ENCODE peak calls at places on chromosome 13, in seven cellular contexts. One of them, this sample, is unnamed.

GRCh38 chr13:37270206-37271001 is 164.9 kb upstream of the CSNK1A1L start:
- DNase-seq in neural progenitor cell: no peak
- DNase-seq in islet precursor cell: no peak
- DNase-seq in fibroblast of the aortic adventitia: no peak
- DNase-seq in colonic mucosa: no peak
- DNase-seq in activated naive CD4-positive, alpha-beta T cell: no peak
- DNase-seq in IMR-90: peak; percentile 18
- DNase-seq in this sample: no peak

GRCh38 chr13:43469791-43470190 is 317.0 kb downstream of the ENOX1 start:
- DNase-seq in neural progenitor cell: no peak
- DNase-seq in islet precursor cell: no peak
- DNase-seq in fibroblast of the aortic adventitia: no peak
- DNase-seq in colonic mucosa: no peak
- DNase-seq in activated naive CD4-positive, alpha-beta T cell: no peak
- DNase-seq in IMR-90: peak; percentile 11
- DNase-seq in this sample: no peak

GRCh38 chr13:44739539-44739938 is 163.4 kb upstream of the TSC22D1 start:
- DNase-seq in neural progenitor cell: no peak
- DNase-seq in islet precursor cell: no peak
- DNase-seq in fibroblast of the aortic adventitia: no peak
- DNase-seq in colonic mucosa: no peak
- DNase-seq in activated naive CD4-positive, alpha-beta T cell: no peak
- DNase-seq in IMR-90: peak; percentile 15
- DNase-seq in this sample: peak; percentile 81

GRCh38 chr13:99421758-99422555 is 79.3 kb upstream of the TM9SF2 start:
- DNase-seq in neural progenitor cell: no peak
- DNase-seq in islet precursor cell: no peak
- DNase-seq in fibroblast of the aortic adventitia: no peak
- DNase-seq in colonic mucosa: no peak
- DNase-seq in activated naive CD4-positive, alpha-beta T cell: no peak
- DNase-seq in IMR-90: no peak
- DNase-seq in this sample: no peak

GRCh38 chr13:112055032-112055416 is 11.9 kb upstream of the SOX1 start:
- DNase-seq in neural progenitor cell: no peak
- DNase-seq in islet precursor cell: no peak
- DNase-seq in fibroblast of the aortic adventitia: no peak
- DNase-seq in colonic mucosa: no peak
- DNase-seq in activated naive CD4-positive, alpha-beta T cell: no peak
- DNase-seq in IMR-90: no peak
- DNase-seq in this sample: no peak

GRCh38 chr13:63307239-63307638 is 1891.6 kb upstream of the PCDH20 start:
- DNase-seq in neural progenitor cell: no peak
- DNase-seq in islet precursor cell: no peak
- DNase-seq in fibroblast of the aortic adventitia: no peak
- DNase-seq in colonic mucosa: no peak
- DNase-seq in activated naive CD4-positive, alpha-beta T cell: no peak
- DNase-seq in IMR-90: no peak
- DNase-seq in this sample: no peak

GRCh38 chr13:62137629-62138405 is 722.2 kb upstream of the PCDH20 start:
- DNase-seq in neural progenitor cell: no peak
- DNase-seq in islet precursor cell: no peak
- DNase-seq in fibroblast of the aortic adventitia: no peak
- DNase-seq in colonic mucosa: no peak
- DNase-seq in activated naive CD4-positive, alpha-beta T cell: no peak
- DNase-seq in IMR-90: no peak
- DNase-seq in this sample: no peak

GRCh38 chr13:102830646-102831045 is 15.2 kb upstream of the ERCC5 start:
- DNase-seq in neural progenitor cell: no peak
- DNase-seq in islet precursor cell: no peak
- DNase-seq in fibroblast of the aortic adventitia: peak; percentile 39
- DNase-seq in colonic mucosa: peak; percentile 76
- DNase-seq in activated naive CD4-positive, alpha-beta T cell: no peak
- DNase-seq in IMR-90: no peak
- DNase-seq in this sample: no peak

GRCh38 chr13:91097269-91097668 is 250.2 kb upstream of the MIR17HG start:
- DNase-seq in neural progenitor cell: peak; percentile 5
- DNase-seq in islet precursor cell: no peak
- DNase-seq in fibroblast of the aortic adventitia: no peak
- DNase-seq in colonic mucosa: no peak
- DNase-seq in activated naive CD4-positive, alpha-beta T cell: no peak
- DNase-seq in IMR-90: no peak
- DNase-seq in this sample: no peak

GRCh38 chr13:45626731-45627374 is 11.3 kb upstream of the ERICH6B start:
- DNase-seq in neural progenitor cell: no peak
- DNase-seq in islet precursor cell: peak; percentile 86
- DNase-seq in fibroblast of the aortic adventitia: no peak
- DNase-seq in colonic mucosa: no peak
- DNase-seq in activated naive CD4-positive, alpha-beta T cell: no peak
- DNase-seq in IMR-90: no peak
- DNase-seq in this sample: no peak

GRCh38 chr13:23579072-23579885 is 9.1 kb downstream of the TNFRSF19 start:
- DNase-seq in neural progenitor cell: peak; percentile 98
- DNase-seq in islet precursor cell: peak; percentile 97
- DNase-seq in fibroblast of the aortic adventitia: peak; percentile 66
- DNase-seq in colonic mucosa: peak; percentile 95
- DNase-seq in activated naive CD4-positive, alpha-beta T cell: peak; percentile 93
- DNase-seq in IMR-90: peak; percentile 87
- DNase-seq in this sample: peak; percentile 80

GRCh38 chr13:30148171-30148754 is 159.1 kb downstream of the KATNAL1 start:
- DNase-seq in neural progenitor cell: no peak
- DNase-seq in islet precursor cell: no peak
- DNase-seq in fibroblast of the aortic adventitia: no peak
- DNase-seq in colonic mucosa: no peak
- DNase-seq in activated naive CD4-positive, alpha-beta T cell: peak; percentile 14
- DNase-seq in IMR-90: no peak
- DNase-seq in this sample: no peak

GRCh38 chr13:31485183-31485582 is 254.1 kb upstream of the RXFP2 start:
- DNase-seq in neural progenitor cell: no peak
- DNase-seq in islet precursor cell: no peak
- DNase-seq in fibroblast of the aortic adventitia: peak; percentile 62
- DNase-seq in colonic mucosa: no peak
- DNase-seq in activated naive CD4-positive, alpha-beta T cell: no peak
- DNase-seq in IMR-90: no peak
- DNase-seq in this sample: no peak

GRCh38 chr13:106797081-106797640 is 229.2 kb upstream of the ARGLU1 start:
- DNase-seq in neural progenitor cell: no peak
- DNase-seq in islet precursor cell: no peak
- DNase-seq in fibroblast of the aortic adventitia: no peak
- DNase-seq in colonic mucosa: no peak
- DNase-seq in activated naive CD4-positive, alpha-beta T cell: no peak
- DNase-seq in IMR-90: no peak
- DNase-seq in this sample: no peak

GRCh38 chr13:102569488-102569887 is 27.3 kb upstream of the TPP2 start:
- DNase-seq in neural progenitor cell: no peak
- DNase-seq in islet precursor cell: no peak
- DNase-seq in fibroblast of the aortic adventitia: peak; percentile 63
- DNase-seq in colonic mucosa: no peak
- DNase-seq in activated naive CD4-positive, alpha-beta T cell: no peak
- DNase-seq in IMR-90: peak; percentile 69
- DNase-seq in this sample: no peak

GRCh38 chr13:59823495-59823894 is 340.2 kb downstream of the DIAPH3 start:
- DNase-seq in neural progenitor cell: no peak
- DNase-seq in islet precursor cell: no peak
- DNase-seq in fibroblast of the aortic adventitia: peak; percentile 48
- DNase-seq in colonic mucosa: no peak
- DNase-seq in activated naive CD4-positive, alpha-beta T cell: no peak
- DNase-seq in IMR-90: peak; percentile 77
- DNase-seq in this sample: peak; percentile 42

GRCh38 chr13:19781526-19781925 is 1.2 kb downstream of the PSPC1 start:
- DNase-seq in neural progenitor cell: no peak
- DNase-seq in islet precursor cell: no peak
- DNase-seq in fibroblast of the aortic adventitia: peak; percentile 7
- DNase-seq in colonic mucosa: no peak
- DNase-seq in activated naive CD4-positive, alpha-beta T cell: no peak
- DNase-seq in IMR-90: no peak
- DNase-seq in this sample: peak; percentile 9

GRCh38 chr13:60164490-60164889 is 762 bp upstream of the DIAPH3 start:
- DNase-seq in neural progenitor cell: peak; percentile 19
- DNase-seq in islet precursor cell: no peak
- DNase-seq in fibroblast of the aortic adventitia: peak; percentile 40
- DNase-seq in colonic mucosa: peak; percentile 27
- DNase-seq in activated naive CD4-positive, alpha-beta T cell: no peak
- DNase-seq in IMR-90: peak; percentile 2
- DNase-seq in this sample: no peak

GRCh38 chr13:97342936-97343335 is 91.0 kb upstream of the RAP2A start:
- DNase-seq in neural progenitor cell: no peak
- DNase-seq in islet precursor cell: no peak
- DNase-seq in fibroblast of the aortic adventitia: no peak
- DNase-seq in colonic mucosa: no peak
- DNase-seq in activated naive CD4-positive, alpha-beta T cell: no peak
- DNase-seq in IMR-90: no peak
- DNase-seq in this sample: no peak

GRCh38 chr13:45349438-45349837 is 8.5 kb upstream of the TPT1 start:
- DNase-seq in neural progenitor cell: no peak
- DNase-seq in islet precursor cell: no peak
- DNase-seq in fibroblast of the aortic adventitia: no peak
- DNase-seq in colonic mucosa: no peak
- DNase-seq in activated naive CD4-positive, alpha-beta T cell: no peak
- DNase-seq in IMR-90: peak; percentile 51
- DNase-seq in this sample: peak; percentile 75

GRCh38 chr13:58434943-58435342 is 803.4 kb downstream of the PCDH17 start:
- DNase-seq in neural progenitor cell: peak; percentile 4
- DNase-seq in islet precursor cell: peak; percentile 80
- DNase-seq in fibroblast of the aortic adventitia: no peak
- DNase-seq in colonic mucosa: no peak
- DNase-seq in activated naive CD4-positive, alpha-beta T cell: no peak
- DNase-seq in IMR-90: no peak
- DNase-seq in this sample: no peak

GRCh38 chr13:26785845-26786630 is 25.5 kb upstream of the GPR12 start:
- DNase-seq in neural progenitor cell: peak; percentile 30
- DNase-seq in islet precursor cell: peak; percentile 60
- DNase-seq in fibroblast of the aortic adventitia: peak; percentile 2
- DNase-seq in colonic mucosa: peak; percentile 34
- DNase-seq in activated naive CD4-positive, alpha-beta T cell: peak; percentile 61
- DNase-seq in IMR-90: no peak
- DNase-seq in this sample: no peak

GRCh38 chr13:113663934-113664333 is 3.1 kb upstream of the GRK1 start:
- DNase-seq in neural progenitor cell: no peak
- DNase-seq in islet precursor cell: peak; percentile 46
- DNase-seq in fibroblast of the aortic adventitia: no peak
- DNase-seq in colonic mucosa: peak; percentile 41
- DNase-seq in activated naive CD4-positive, alpha-beta T cell: no peak
- DNase-seq in IMR-90: no peak
- DNase-seq in this sample: no peak

GRCh38 chr13:19984430-19985218 is 26.1 kb downstream of the ZMYM2 start:
- DNase-seq in neural progenitor cell: peak; percentile 55
- DNase-seq in islet precursor cell: no peak
- DNase-seq in fibroblast of the aortic adventitia: peak; percentile 73
- DNase-seq in colonic mucosa: no peak
- DNase-seq in activated naive CD4-positive, alpha-beta T cell: no peak
- DNase-seq in IMR-90: peak; percentile 72
- DNase-seq in this sample: peak; percentile 60

GRCh38 chr13:77637583-77637982 is 59.9 kb upstream of the SLAIN1 start:
- DNase-seq in neural progenitor cell: peak; percentile 35
- DNase-seq in islet precursor cell: no peak
- DNase-seq in fibroblast of the aortic adventitia: no peak
- DNase-seq in colonic mucosa: no peak
- DNase-seq in activated naive CD4-positive, alpha-beta T cell: no peak
- DNase-seq in IMR-90: no peak
- DNase-seq in this sample: no peak

GRCh38 chr13:99800004-99800403 is 171.6 kb downstream of the ZIC5 start:
- DNase-seq in neural progenitor cell: no peak
- DNase-seq in islet precursor cell: no peak
- DNase-seq in fibroblast of the aortic adventitia: no peak
- DNase-seq in colonic mucosa: no peak
- DNase-seq in activated naive CD4-positive, alpha-beta T cell: no peak
- DNase-seq in IMR-90: no peak
- DNase-seq in this sample: no peak

GRCh38 chr13:78659450-78660110 is 625 bp upstream of the OBI1 start:
- DNase-seq in neural progenitor cell: no peak
- DNase-seq in islet precursor cell: no peak
- DNase-seq in fibroblast of the aortic adventitia: peak; percentile 19
- DNase-seq in colonic mucosa: no peak
- DNase-seq in activated naive CD4-positive, alpha-beta T cell: no peak
- DNase-seq in IMR-90: peak; percentile 1
- DNase-seq in this sample: no peak

GRCh38 chr13:101579291-101579802 is 126.9 kb downstream of the ITGBL1 start:
- DNase-seq in neural progenitor cell: no peak
- DNase-seq in islet precursor cell: no peak
- DNase-seq in fibroblast of the aortic adventitia: peak; percentile 65
- DNase-seq in colonic mucosa: no peak
- DNase-seq in activated naive CD4-positive, alpha-beta T cell: no peak
- DNase-seq in IMR-90: peak; percentile 60
- DNase-seq in this sample: peak; percentile 66

GRCh38 chr13:67643656-67644055 is 413.5 kb upstream of the PCDH9 start:
- DNase-seq in neural progenitor cell: peak; percentile 50
- DNase-seq in islet precursor cell: no peak
- DNase-seq in fibroblast of the aortic adventitia: no peak
- DNase-seq in colonic mucosa: no peak
- DNase-seq in activated naive CD4-positive, alpha-beta T cell: no peak
- DNase-seq in IMR-90: no peak
- DNase-seq in this sample: no peak

GRCh38 chr13:37070145-37070695 is 10.7 kb upstream of the SUPT20H start:
- DNase-seq in neural progenitor cell: no peak
- DNase-seq in islet precursor cell: no peak
- DNase-seq in fibroblast of the aortic adventitia: no peak
- DNase-seq in colonic mucosa: no peak
- DNase-seq in activated naive CD4-positive, alpha-beta T cell: no peak
- DNase-seq in IMR-90: no peak
- DNase-seq in this sample: no peak

GRCh38 chr13:91722267-91722884 is 324.0 kb downstream of the GPC5 start:
- DNase-seq in neural progenitor cell: peak; percentile 36
- DNase-seq in islet precursor cell: no peak
- DNase-seq in fibroblast of the aortic adventitia: peak; percentile 32
- DNase-seq in colonic mucosa: no peak
- DNase-seq in activated naive CD4-positive, alpha-beta T cell: no peak
- DNase-seq in IMR-90: peak; percentile 18
- DNase-seq in this sample: peak; percentile 40

GRCh38 chr13:40629678-40630384 is 36.6 kb downstream of the FOXO1 start:
- DNase-seq in neural progenitor cell: no peak
- DNase-seq in islet precursor cell: no peak
- DNase-seq in fibroblast of the aortic adventitia: no peak
- DNase-seq in colonic mucosa: no peak
- DNase-seq in activated naive CD4-positive, alpha-beta T cell: no peak
- DNase-seq in IMR-90: no peak
- DNase-seq in this sample: no peak

GRCh38 chr13:41590643-41591042 is 133.3 kb downstream of the RGCC start:
- DNase-seq in neural progenitor cell: no peak
- DNase-seq in islet precursor cell: no peak
- DNase-seq in fibroblast of the aortic adventitia: no peak
- DNase-seq in colonic mucosa: no peak
- DNase-seq in activated naive CD4-positive, alpha-beta T cell: no peak
- DNase-seq in IMR-90: no peak
- DNase-seq in this sample: no peak

GRCh38 chr13:48403929-48404328 is 9.0 kb downstream of the LPAR6 start:
- DNase-seq in neural progenitor cell: no peak
- DNase-seq in islet precursor cell: no peak
- DNase-seq in fibroblast of the aortic adventitia: no peak
- DNase-seq in colonic mucosa: no peak
- DNase-seq in activated naive CD4-positive, alpha-beta T cell: no peak
- DNase-seq in IMR-90: no peak
- DNase-seq in this sample: no peak

GRCh38 chr13:112735791-112736190 is 46.0 kb downstream of the ATP11A start:
- DNase-seq in neural progenitor cell: no peak
- DNase-seq in islet precursor cell: no peak
- DNase-seq in fibroblast of the aortic adventitia: no peak
- DNase-seq in colonic mucosa: no peak
- DNase-seq in activated naive CD4-positive, alpha-beta T cell: no peak
- DNase-seq in IMR-90: no peak
- DNase-seq in this sample: no peak

GRCh38 chr13:34942732-34943674 is 933 bp downstream of the NBEA start:
- DNase-seq in neural progenitor cell: peak; percentile 84
- DNase-seq in islet precursor cell: peak; percentile 62
- DNase-seq in fibroblast of the aortic adventitia: no peak
- DNase-seq in colonic mucosa: peak; percentile 27
- DNase-seq in activated naive CD4-positive, alpha-beta T cell: no peak
- DNase-seq in IMR-90: no peak
- DNase-seq in this sample: peak; percentile 2

GRCh38 chr13:79745141-79745540 is 264.2 kb downstream of the NDFIP2 start:
- DNase-seq in neural progenitor cell: no peak
- DNase-seq in islet precursor cell: peak; percentile 78
- DNase-seq in fibroblast of the aortic adventitia: no peak
- DNase-seq in colonic mucosa: no peak
- DNase-seq in activated naive CD4-positive, alpha-beta T cell: no peak
- DNase-seq in IMR-90: no peak
- DNase-seq in this sample: no peak

GRCh38 chr13:104984296-104984818 is 1551.1 kb downstream of the EFNB2 start:
- DNase-seq in neural progenitor cell: no peak
- DNase-seq in islet precursor cell: no peak
- DNase-seq in fibroblast of the aortic adventitia: peak; percentile 1
- DNase-seq in colonic mucosa: no peak
- DNase-seq in activated naive CD4-positive, alpha-beta T cell: no peak
- DNase-seq in IMR-90: peak; percentile 12
- DNase-seq in this sample: peak; percentile 71